ENCODE peak calls at places on chromosomes 16 and 17, in four cellular contexts. One of them, this sample, is unnamed.

GRCh38 chr16:967546-968295 is 3.1 kb downstream of the LMF1 start:
- DNase-seq in naive thymus-derived CD8-positive, alpha-beta T cell: no peak
- DNase-seq in astrocyte of the spinal cord: no peak
- DNase-seq in BJ: no peak
- DNase-seq in this sample: no peak

GRCh38 chr16:50550035-50550434 is 1.8 kb downstream of the NKD1 start:
- DNase-seq in naive thymus-derived CD8-positive, alpha-beta T cell: peak
- DNase-seq in astrocyte of the spinal cord: no peak
- DNase-seq in BJ: no peak
- DNase-seq in this sample: no peak

GRCh38 chr17:37327341-37328090 is 48.3 kb upstream of the C17orf78 start:
- DNase-seq in naive thymus-derived CD8-positive, alpha-beta T cell: no peak
- DNase-seq in astrocyte of the spinal cord: peak
- DNase-seq in BJ: peak
- DNase-seq in this sample: no peak

GRCh38 chr17:63974594-63975192 is 2.0 kb upstream of the SCN4A start:
- DNase-seq in naive thymus-derived CD8-positive, alpha-beta T cell: no peak
- DNase-seq in astrocyte of the spinal cord: peak
- DNase-seq in BJ: no peak
- DNase-seq in this sample: no peak

GRCh38 chr16:49859139-49859947 is 3.4 kb upstream of the ZNF423 start:
- DNase-seq in naive thymus-derived CD8-positive, alpha-beta T cell: no peak
- DNase-seq in astrocyte of the spinal cord: no peak
- DNase-seq in BJ: no peak
- DNase-seq in this sample: no peak

GRCh38 chr17:64572682-64573154 is 65.9 kb downstream of the CEP95 start:
- DNase-seq in naive thymus-derived CD8-positive, alpha-beta T cell: no peak
- DNase-seq in astrocyte of the spinal cord: no peak
- DNase-seq in BJ: peak
- DNase-seq in this sample: no peak

GRCh38 chr16:3655791-3656490 is 1.4 kb downstream of the DNASE1 start:
- DNase-seq in naive thymus-derived CD8-positive, alpha-beta T cell: no peak
- DNase-seq in astrocyte of the spinal cord: no peak
- DNase-seq in BJ: no peak
- DNase-seq in this sample: no peak

GRCh38 chr17:74222399-74222798 is 9.0 kb downstream of the TTYH2 start:
- DNase-seq in naive thymus-derived CD8-positive, alpha-beta T cell: no peak
- DNase-seq in astrocyte of the spinal cord: no peak
- DNase-seq in BJ: no peak
- DNase-seq in this sample: no peak

GRCh38 chr16:83954577-83955016 is 1.6 kb downstream of the OSGIN1 start:
- DNase-seq in naive thymus-derived CD8-positive, alpha-beta T cell: no peak
- DNase-seq in astrocyte of the spinal cord: peak
- DNase-seq in BJ: no peak
- DNase-seq in this sample: no peak

GRCh38 chr17:82380860-82381702 is 9.5 kb downstream of the UTS2R start:
- DNase-seq in naive thymus-derived CD8-positive, alpha-beta T cell: no peak
- DNase-seq in astrocyte of the spinal cord: no peak
- DNase-seq in BJ: no peak
- DNase-seq in this sample: no peak

GRCh38 chr16:74874123-74874522 is 99.5 kb upstream of the FA2H start:
- DNase-seq in naive thymus-derived CD8-positive, alpha-beta T cell: no peak
- DNase-seq in astrocyte of the spinal cord: no peak
- DNase-seq in BJ: no peak
- DNase-seq in this sample: no peak

GRCh38 chr16:6573577-6573976 is 759.1 kb upstream of the RBFOX1 start:
- DNase-seq in naive thymus-derived CD8-positive, alpha-beta T cell: no peak
- DNase-seq in astrocyte of the spinal cord: no peak
- DNase-seq in BJ: no peak
- DNase-seq in this sample: no peak

GRCh38 chr17:78263063-78263735 is 31.8 kb downstream of the TMEM235 start:
- DNase-seq in naive thymus-derived CD8-positive, alpha-beta T cell: no peak
- DNase-seq in astrocyte of the spinal cord: no peak
- DNase-seq in BJ: no peak
- DNase-seq in this sample: no peak

GRCh38 chr16:68146583-68146982 is 61.4 kb downstream of the NFATC3 start:
- DNase-seq in naive thymus-derived CD8-positive, alpha-beta T cell: no peak
- DNase-seq in astrocyte of the spinal cord: peak
- DNase-seq in BJ: peak
- DNase-seq in this sample: no peak

GRCh38 chr17:82369211-82369610 is 2.4 kb upstream of the UTS2R start:
- DNase-seq in naive thymus-derived CD8-positive, alpha-beta T cell: no peak
- DNase-seq in astrocyte of the spinal cord: no peak
- DNase-seq in BJ: no peak
- DNase-seq in this sample: no peak

GRCh38 chr17:57723427-57724037 is 21.6 kb downstream of the CCDC182 start:
- DNase-seq in naive thymus-derived CD8-positive, alpha-beta T cell: no peak
- DNase-seq in astrocyte of the spinal cord: no peak
- DNase-seq in BJ: no peak
- DNase-seq in this sample: no peak

GRCh38 chr17:57531648-57532486 is 213.2 kb downstream of the CCDC182 start:
- DNase-seq in naive thymus-derived CD8-positive, alpha-beta T cell: no peak
- DNase-seq in astrocyte of the spinal cord: no peak
- DNase-seq in BJ: no peak
- DNase-seq in this sample: no peak

GRCh38 chr16:17331991-17332390 is 138.8 kb downstream of the XYLT1 start:
- DNase-seq in naive thymus-derived CD8-positive, alpha-beta T cell: no peak
- DNase-seq in astrocyte of the spinal cord: no peak
- DNase-seq in BJ: no peak
- DNase-seq in this sample: no peak

GRCh38 chr16:87384162-87384999 is 805 bp upstream of the FBXO31 start:
- DNase-seq in naive thymus-derived CD8-positive, alpha-beta T cell: no peak
- DNase-seq in astrocyte of the spinal cord: no peak
- DNase-seq in BJ: no peak
- DNase-seq in this sample: no peak

GRCh38 chr17:56681561-56682266 is 88.2 kb downstream of the NOG start:
- DNase-seq in naive thymus-derived CD8-positive, alpha-beta T cell: no peak
- DNase-seq in astrocyte of the spinal cord: peak
- DNase-seq in BJ: peak
- DNase-seq in this sample: no peak

GRCh38 chr17:77287432-77288068 is 146.8 kb downstream of the SEC14L1 start:
- DNase-seq in naive thymus-derived CD8-positive, alpha-beta T cell: no peak
- DNase-seq in astrocyte of the spinal cord: peak
- DNase-seq in BJ: peak
- DNase-seq in this sample: no peak

GRCh38 chr17:81900181-81900820 is 1.7 kb upstream of the NPB start:
- DNase-seq in naive thymus-derived CD8-positive, alpha-beta T cell: no peak
- DNase-seq in astrocyte of the spinal cord: no peak
- DNase-seq in BJ: no peak
- DNase-seq in this sample: no peak

GRCh38 chr17:65401581-65401980 is 159.9 kb downstream of the AXIN2 start:
- DNase-seq in naive thymus-derived CD8-positive, alpha-beta T cell: no peak
- DNase-seq in astrocyte of the spinal cord: no peak
- DNase-seq in BJ: no peak
- DNase-seq in this sample: no peak

GRCh38 chr17:17205368-17206148 is 575 bp downstream of the PLD6 start:
- DNase-seq in naive thymus-derived CD8-positive, alpha-beta T cell: peak
- DNase-seq in astrocyte of the spinal cord: peak
- DNase-seq in BJ: no peak
- DNase-seq in this sample: peak

GRCh38 chr17:79393358-79394038 is 217.4 kb downstream of the RBFOX3 start:
- DNase-seq in naive thymus-derived CD8-positive, alpha-beta T cell: peak
- DNase-seq in astrocyte of the spinal cord: peak
- DNase-seq in BJ: no peak
- DNase-seq in this sample: peak

GRCh38 chr16:56122251-56122650 is 69.0 kb upstream of the GNAO1 start:
- DNase-seq in naive thymus-derived CD8-positive, alpha-beta T cell: no peak
- DNase-seq in astrocyte of the spinal cord: no peak
- DNase-seq in BJ: no peak
- DNase-seq in this sample: no peak

GRCh38 chr17:1203111-1203966 is 23.6 kb upstream of the ABR start:
- DNase-seq in naive thymus-derived CD8-positive, alpha-beta T cell: peak
- DNase-seq in astrocyte of the spinal cord: peak
- DNase-seq in BJ: no peak
- DNase-seq in this sample: peak